ENCODE peak calls at places on chromosome 4, in nine cellular contexts. D is tibial nerve, U is heart left ventricle, Z is sigmoid colon, H is IMR-90, Q is endothelial cell of umbilical vein, F is Peyer's patch, O is spleen, M is adrenal gland. R is an unnamed sample.

GRCh38 chr4:186676531-186677158 is 47.0 kb downstream of the FAT1 start:
- DNase-seq in Q (no peak), F (no peak), H (peak; percentile 98), O (no peak), U (no peak), Z (no peak), M (no peak), D (no peak), R (no peak)

GRCh38 chr4:74161676-74162450 is 3.9 kb downstream of the MTHFD2L start:
- DNase-seq in M (no peak), H (peak; percentile 11), D (no peak), O (no peak), Q (no peak), Z (no peak), U (no peak), F (no peak), R (no peak)

GRCh38 chr4:14920237-14920636 is 82.0 kb upstream of the CPEB2 start:
- DNase-seq in H (no peak), U (no peak), Q (no peak), Z (no peak), F (no peak), M (no peak), O (no peak), D (no peak), R (no peak)

GRCh38 chr4:120084327-120084726 is 17.7 kb upstream of the MAD2L1 start:
- DNase-seq in O (no peak), H (peak; percentile 35), U (no peak), F (no peak), D (no peak), M (no peak), Z (no peak), Q (no peak), R (no peak)

GRCh38 chr4:71765349-71765748 is 18.5 kb downstream of the GC start:
- DNase-seq in O (no peak), F (no peak), H (peak; percentile 5), U (no peak), Q (no peak), Z (no peak), D (no peak), M (no peak), R (peak; percentile 5)

GRCh38 chr4:137543198-137543597 is 10.9 kb upstream of the PCDH18 start:
- DNase-seq in O (no peak), Z (no peak), D (no peak), H (no peak), U (no peak), M (no peak), F (no peak), Q (no peak), R (no peak)

GRCh38 chr4:159307929-159308328 is 205.1 kb downstream of the RAPGEF2 start:
- DNase-seq in M (no peak), F (no peak), Q (no peak), D (no peak), O (no peak), Z (no peak), U (no peak), H (no peak), R (no peak)

GRCh38 chr4:67680568-67681222 is 20.3 kb downstream of the UBA6 start:
- DNase-seq in O (no peak), M (no peak), U (no peak), D (no peak), Z (no peak), Q (no peak), H (peak; percentile 31), F (no peak), R (no peak)

GRCh38 chr4:147492761-147493160 is 11.9 kb downstream of the EDNRA start:
- DNase-seq in O (no peak), F (no peak), Q (peak; percentile 36), Z (no peak), D (no peak), M (peak; percentile 15), H (peak; percentile 87), U (peak; percentile 73), R (no peak)

GRCh38 chr4:167020410-167020809 is 213.9 kb downstream of the SPOCK3 start:
- DNase-seq in H (no peak), Z (no peak), F (no peak), M (no peak), Q (peak; percentile 18), O (no peak), U (no peak), D (no peak), R (no peak)

GRCh38 chr4:156765277-156765676 is 206.3 kb downstream of the PDGFC start:
- DNase-seq in O (no peak), D (no peak), U (no peak), Z (no peak), M (peak; percentile 57), Q (no peak), H (peak; percentile 28), F (no peak), R (no peak)

GRCh38 chr4:161438096-161438495 is 725.7 kb downstream of the FSTL5 start:
- DNase-seq in M (no peak), O (no peak), D (no peak), U (no peak), Z (no peak), F (no peak), H (no peak), Q (no peak), R (no peak)

GRCh38 chr4:47926667-47927258 is 12.4 kb upstream of the NFXL1 start:
- DNase-seq in H (peak; percentile 47), D (peak; percentile 48), U (peak; percentile 30), F (peak; percentile 59), Z (no peak), O (peak; percentile 76), Q (peak; percentile 49), M (peak; percentile 62), R (peak; percentile 48)

GRCh38 chr4:75547647-75548387 is 8.0 kb upstream of the ODAPH start:
- DNase-seq in O (no peak), D (peak; percentile 53), Q (no peak), U (peak; percentile 31), Z (peak; percentile 75), M (peak; percentile 66), H (peak; percentile 24), F (no peak), R (peak; percentile 23)

GRCh38 chr4:47045261-47045660 is 13.9 kb downstream of the GABRB1 start:
- DNase-seq in U (no peak), Q (no peak), H (no peak), F (no peak), Z (no peak), M (no peak), D (no peak), O (no peak), R (no peak)

GRCh38 chr4:76087007-76087769 is 12.7 kb downstream of the ART3 start:
- DNase-seq in Q (peak; percentile 78), F (peak; percentile 49), U (peak; percentile 53), Z (no peak), D (peak; percentile 39), H (peak; percentile 61), O (no peak), M (peak; percentile 73), R (peak; percentile 66)

GRCh38 chr4:3472411-3473141 is 9.5 kb downstream of the DOK7 start:
- DNase-seq in F (no peak), Z (no peak), U (no peak), H (no peak), D (no peak), O (peak; percentile 56), M (no peak), Q (no peak), R (peak; percentile 0)

GRCh38 chr4:187944179-187944578 is 51.4 kb upstream of the ZFP42 start:
- DNase-seq in D (no peak), F (no peak), Z (no peak), M (no peak), O (no peak), U (no peak), H (no peak), Q (no peak), R (no peak)

GRCh38 chr4:146029147-146029546 is 90.5 kb upstream of the ZNF827 start:
- DNase-seq in Q (no peak), O (no peak), H (no peak), F (no peak), D (no peak), Z (no peak), U (no peak), M (no peak), R (no peak)

GRCh38 chr4:80265571-80266266 is 745 bp upstream of the FGF5 start:
- DNase-seq in H (peak; percentile 92), O (no peak), Q (peak; percentile 65), U (no peak), D (no peak), Z (no peak), F (no peak), M (no peak), R (no peak)

GRCh38 chr4:118756429-118756828 is 71.2 kb downstream of the METTL14 start:
- DNase-seq in D (no peak), M (no peak), Z (no peak), H (no peak), O (no peak), F (no peak), U (no peak), Q (no peak), R (no peak)
- H3K36me3 ChIP-seq in D (no peaks in the 10 kb centered on the region), M (peaks cover 4% of the 10 kb centered on the region), Z (peaks cover 3% of the 10 kb centered on the region), H (peaks cover 22% of the 10 kb centered on the region), O (peaks cover 12% of the 10 kb centered on the region), F (peaks cover 20% of the 10 kb centered on the region), U (peaks cover 24% of the 10 kb centered on the region), Q (peaks cover 13% of the 10 kb centered on the region), R (peaks cover 15% of the 10 kb centered on the region)

GRCh38 chr4:113955411-113955810 is 24.0 kb downstream of the ARSJ start:
- DNase-seq in Z (no peak), D (no peak), M (no peak), U (no peak), O (no peak), F (no peak), H (no peak), Q (no peak), R (no peak)
- H3K4me1 ChIP-seq in Z (peaks cover 24% of the 10 kb centered on the region), D (no peaks in the 10 kb centered on the region), M (peaks cover 5% of the 10 kb centered on the region), U (peaks cover 7% of the 10 kb centered on the region), O (no peaks in the 10 kb centered on the region), F (no peaks in the 10 kb centered on the region), H (peaks cover 9% of the 10 kb centered on the region), Q (peaks cover 46% of the 10 kb centered on the region), R (no peaks in the 10 kb centered on the region)

DNA sequence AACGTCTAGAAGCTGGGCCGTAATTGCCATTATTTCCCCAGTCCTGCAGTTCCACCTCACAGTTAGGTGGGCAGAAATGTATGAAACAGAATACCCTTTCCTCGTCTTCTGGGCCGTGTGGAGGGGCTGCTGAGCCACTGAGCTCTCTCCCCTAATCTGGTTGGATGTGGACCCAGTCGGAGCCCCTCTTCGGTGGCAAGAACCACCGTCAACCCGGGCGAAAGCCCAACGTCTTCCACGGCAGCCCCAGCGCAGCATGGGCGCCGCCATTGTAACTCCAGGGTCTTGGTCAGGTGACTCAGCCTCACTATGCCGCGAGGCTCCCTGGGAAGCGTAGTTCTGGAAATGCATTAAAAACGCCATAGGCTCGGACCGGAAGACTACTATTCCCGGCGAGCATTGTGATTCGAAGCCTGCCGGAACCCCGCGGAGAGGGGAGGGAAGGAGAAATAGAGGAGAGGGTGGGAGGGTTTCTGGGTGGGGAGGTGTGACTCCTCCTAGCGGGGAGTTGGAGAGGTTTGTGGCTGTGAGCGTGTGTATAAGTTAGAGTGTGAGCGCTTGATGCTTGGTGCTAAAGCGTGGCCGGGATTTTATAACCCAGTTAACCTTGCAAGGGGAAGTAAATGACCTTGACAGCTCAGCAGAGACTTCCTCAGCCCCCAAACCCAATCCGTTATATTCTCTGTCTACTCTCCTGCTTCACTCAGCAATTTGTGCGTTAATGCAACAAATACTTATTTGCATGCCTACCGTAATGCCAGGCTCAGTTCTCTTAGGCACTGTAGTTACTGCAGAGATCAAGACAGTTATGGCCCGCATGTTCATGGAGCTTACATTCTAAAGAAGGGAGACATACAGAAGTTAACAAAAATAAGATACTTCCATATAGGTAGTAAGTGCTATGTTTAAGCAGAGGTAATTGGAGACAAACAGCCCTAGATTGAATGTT is at the start of gene GATB:
- DNase-seq in D (peak; percentile 91), O (peak; percentile 96), M (peak; percentile 95), Z (peak; percentile 96), U (peak; percentile 95), F (peak; percentile 90), Q (peak; percentile 98), H (peak; percentile 96), R (peak; percentile 94)
- TF ChIP-seq POLR2A in D (peak; percentile 24), O (no peak), M (no peak), Z (no peak), U (no peak), F (peak; percentile 44), Q (peak; percentile 79), H (peak; percentile 91), R (no peak)

GRCh38 chr4:1943928-1944327 is 64.8 kb downstream of the NELFA start:
- DNase-seq in H (no peak), O (no peak), F (no peak), Q (no peak), D (no peak), M (no peak), Z (no peak), U (no peak), R (no peak)
- H3K36me3 ChIP-seq in H (peaks cover 18% of the 10 kb centered on the region), O (peaks cover 10% of the 10 kb centered on the region), F (peaks cover 35% of the 10 kb centered on the region), Q (peaks cover 6% of the 10 kb centered on the region), D (no peaks in the 10 kb centered on the region), M (peaks cover 10% of the 10 kb centered on the region), Z (peaks cover 6% of the 10 kb centered on the region), U (peaks cover 52% of the 10 kb centered on the region), R (no peaks in the 10 kb centered on the region)